ENCODE peak calls at places on chromosomes 1 and 21, in five cellular contexts. One of them, this sample, is unnamed. For H3K79me1, the result is how much of the 10 kb centered on the place peaks cover.

GRCh38 chr1:71823656-71824159 is 458.6 kb downstream of the NEGR1 start:
- DNase-seq in neuronal stem cell: no peak
- DNase-seq in mesenchymal stem cell: no peak
- DNase-seq in H1: no peak
- DNase-seq in trophoblast cell: no peak
- DNase-seq in this sample: no peak

GRCh38 chr1:97551113-97551512 is 369.7 kb downstream of the DPYD start:
- DNase-seq in neuronal stem cell: no peak
- DNase-seq in mesenchymal stem cell: no peak
- DNase-seq in H1: no peak
- DNase-seq in trophoblast cell: no peak
- DNase-seq in this sample: no peak

GRCh38 chr1:23394664-23395063 is 25.0 kb upstream of the ZNF436 start:
- DNase-seq in neuronal stem cell: no peak
- DNase-seq in mesenchymal stem cell: peak
- DNase-seq in H1: peak
- DNase-seq in trophoblast cell: no peak
- DNase-seq in this sample: peak

GRCh38 chr1:6359568-6360496 is 33.7 kb downstream of the ACOT7 start:
- DNase-seq in neuronal stem cell: no peak
- DNase-seq in mesenchymal stem cell: peak
- DNase-seq in H1: peak
- DNase-seq in trophoblast cell: peak
- DNase-seq in this sample: peak

GRCh38 chr21:46126321-46127238 is 28.7 kb downstream of the COL6A2 start:
- DNase-seq in neuronal stem cell: no peak
- DNase-seq in mesenchymal stem cell: no peak
- DNase-seq in H1: peak
- DNase-seq in trophoblast cell: no peak
- DNase-seq in this sample: peak

GRCh38 chr1:93779540-93780121 is 98.0 kb upstream of the BCAR3 start:
- DNase-seq in neuronal stem cell: no peak
- DNase-seq in mesenchymal stem cell: peak
- DNase-seq in H1: no peak
- DNase-seq in trophoblast cell: peak
- DNase-seq in this sample: peak

GRCh38 chr1:25137521-25138395 is 94.5 kb downstream of the SYF2 start:
- DNase-seq in neuronal stem cell: no peak
- DNase-seq in mesenchymal stem cell: no peak
- DNase-seq in H1: no peak
- DNase-seq in trophoblast cell: no peak
- DNase-seq in this sample: no peak

GRCh38 chr1:24276791-24277190 is 42.4 kb upstream of the GRHL3 start:
- DNase-seq in neuronal stem cell: no peak
- DNase-seq in mesenchymal stem cell: peak
- DNase-seq in H1: no peak
- DNase-seq in trophoblast cell: no peak
- DNase-seq in this sample: no peak

GRCh38 chr1:89765774-89766173 is 55.1 kb upstream of the LRRC8D start:
- DNase-seq in neuronal stem cell: no peak
- DNase-seq in mesenchymal stem cell: no peak
- DNase-seq in H1: no peak
- DNase-seq in trophoblast cell: no peak
- DNase-seq in this sample: no peak

GRCh38 chr1:78047131-78047530 is 1.4 kb downstream of the GIPC2 start:
- DNase-seq in neuronal stem cell: no peak
- DNase-seq in mesenchymal stem cell: no peak
- DNase-seq in H1: no peak
- DNase-seq in trophoblast cell: no peak
- DNase-seq in this sample: no peak

GRCh38 chr1:59432531-59433439 is 135.9 kb downstream of the FGGY start:
- DNase-seq in neuronal stem cell: no peak
- DNase-seq in mesenchymal stem cell: no peak
- DNase-seq in H1: no peak
- DNase-seq in trophoblast cell: no peak
- DNase-seq in this sample: no peak

GRCh38 chr21:31395268-31395667 is 51.2 kb upstream of the TIAM1 start:
- DNase-seq in neuronal stem cell: no peak
- DNase-seq in mesenchymal stem cell: no peak
- DNase-seq in H1: no peak
- DNase-seq in trophoblast cell: no peak
- DNase-seq in this sample: no peak

GRCh38 chr21:25788677-25789076 is 53.9 kb downstream of the GABPA start:
- DNase-seq in neuronal stem cell: no peak
- DNase-seq in mesenchymal stem cell: no peak
- DNase-seq in H1: no peak
- DNase-seq in trophoblast cell: no peak
- DNase-seq in this sample: no peak

GRCh38 chr1:55707196-55707595 is 492.0 kb upstream of the USP24 start:
- DNase-seq in neuronal stem cell: no peak
- DNase-seq in mesenchymal stem cell: no peak
- DNase-seq in H1: no peak
- DNase-seq in trophoblast cell: no peak
- DNase-seq in this sample: no peak

GRCh38 chr1:239098400-239099037 is 287.8 kb upstream of the CHRM3 start:
- DNase-seq in neuronal stem cell: no peak
- DNase-seq in mesenchymal stem cell: no peak
- DNase-seq in H1: no peak
- DNase-seq in trophoblast cell: no peak
- DNase-seq in this sample: no peak

GRCh38 chr1:204146965-204147364 is 4.9 kb downstream of the ETNK2 start:
- DNase-seq in neuronal stem cell: no peak
- DNase-seq in mesenchymal stem cell: no peak
- DNase-seq in H1: no peak
- DNase-seq in trophoblast cell: no peak
- DNase-seq in this sample: no peak

GRCh38 chr1:112508242-112509004 is at the start of gene WNT2B:
- DNase-seq in neuronal stem cell: no peak
- DNase-seq in mesenchymal stem cell: no peak
- DNase-seq in H1: peak
- DNase-seq in trophoblast cell: no peak
- DNase-seq in this sample: peak

GRCh38 chr1:60488857-60489256 is 415.3 kb upstream of the C1orf87 start:
- DNase-seq in neuronal stem cell: no peak
- DNase-seq in mesenchymal stem cell: no peak
- DNase-seq in H1: no peak
- DNase-seq in trophoblast cell: no peak
- DNase-seq in this sample: no peak

GRCh38 chr1:80445021-80445420 is 1355.7 kb upstream of the ADGRL2 start:
- DNase-seq in neuronal stem cell: no peak
- DNase-seq in mesenchymal stem cell: peak
- DNase-seq in H1: no peak
- DNase-seq in trophoblast cell: no peak
- DNase-seq in this sample: no peak

GRCh38 chr1:8408151-8408839 is 90.4 kb downstream of the SLC45A1 start:
- DNase-seq in neuronal stem cell: no peak
- DNase-seq in mesenchymal stem cell: peak
- DNase-seq in H1: no peak
- DNase-seq in trophoblast cell: no peak
- DNase-seq in this sample: no peak

GRCh38 chr1:8410791-8411190 is 92.9 kb downstream of the SLC45A1 start:
- DNase-seq in neuronal stem cell: no peak
- DNase-seq in mesenchymal stem cell: no peak
- DNase-seq in H1: no peak
- DNase-seq in trophoblast cell: no peak
- DNase-seq in this sample: no peak

GRCh38 chr1:8409666-8410065 is 91.8 kb downstream of the SLC45A1 start:
- DNase-seq in neuronal stem cell: no peak
- DNase-seq in mesenchymal stem cell: no peak
- DNase-seq in H1: no peak
- DNase-seq in trophoblast cell: no peak
- DNase-seq in this sample: no peak

GRCh38 chr1:8407652-8408051 is 89.7 kb downstream of the SLC45A1 start:
- DNase-seq in neuronal stem cell: no peak
- DNase-seq in mesenchymal stem cell: no peak
- DNase-seq in H1: no peak
- DNase-seq in trophoblast cell: no peak
- DNase-seq in this sample: no peak

GRCh38 chr1:8409107-8409506 is 91.2 kb downstream of the SLC45A1 start:
- DNase-seq in neuronal stem cell: no peak
- DNase-seq in mesenchymal stem cell: peak
- DNase-seq in H1: no peak
- DNase-seq in trophoblast cell: no peak
- DNase-seq in this sample: no peak
- H4K8ac ChIP-seq in neuronal stem cell: no peak
- H4K8ac ChIP-seq in mesenchymal stem cell: no peak
- H4K8ac ChIP-seq in H1: no peak
- H4K8ac ChIP-seq in trophoblast cell: no peak
- H4K8ac ChIP-seq in this sample: no peak

GRCh38 chr1:48869116-48869893 is 92.6 kb upstream of the BEND5 start:
- DNase-seq in neuronal stem cell: no peak
- DNase-seq in mesenchymal stem cell: no peak
- DNase-seq in H1: no peak
- DNase-seq in trophoblast cell: no peak
- DNase-seq in this sample: no peak
- H2BK12ac ChIP-seq in neuronal stem cell: no peak
- H2BK12ac ChIP-seq in mesenchymal stem cell: no peak
- H2BK12ac ChIP-seq in H1: no peak
- H2BK12ac ChIP-seq in trophoblast cell: no peak
- H2BK12ac ChIP-seq in this sample: no peak

GRCh38 chr1:92502247-92502646 is 15.5 kb upstream of the GFI1 start:
- DNase-seq in neuronal stem cell: no peak
- DNase-seq in mesenchymal stem cell: peak
- DNase-seq in H1: no peak
- DNase-seq in trophoblast cell: no peak
- DNase-seq in this sample: no peak
- H3K79me1 ChIP-seq in neuronal stem cell: under half
- H3K79me1 ChIP-seq in mesenchymal stem cell: under half
- H3K79me1 ChIP-seq in H1: under half
- H3K79me1 ChIP-seq in trophoblast cell: under half
- H3K79me1 ChIP-seq in this sample: under half

DNA sequence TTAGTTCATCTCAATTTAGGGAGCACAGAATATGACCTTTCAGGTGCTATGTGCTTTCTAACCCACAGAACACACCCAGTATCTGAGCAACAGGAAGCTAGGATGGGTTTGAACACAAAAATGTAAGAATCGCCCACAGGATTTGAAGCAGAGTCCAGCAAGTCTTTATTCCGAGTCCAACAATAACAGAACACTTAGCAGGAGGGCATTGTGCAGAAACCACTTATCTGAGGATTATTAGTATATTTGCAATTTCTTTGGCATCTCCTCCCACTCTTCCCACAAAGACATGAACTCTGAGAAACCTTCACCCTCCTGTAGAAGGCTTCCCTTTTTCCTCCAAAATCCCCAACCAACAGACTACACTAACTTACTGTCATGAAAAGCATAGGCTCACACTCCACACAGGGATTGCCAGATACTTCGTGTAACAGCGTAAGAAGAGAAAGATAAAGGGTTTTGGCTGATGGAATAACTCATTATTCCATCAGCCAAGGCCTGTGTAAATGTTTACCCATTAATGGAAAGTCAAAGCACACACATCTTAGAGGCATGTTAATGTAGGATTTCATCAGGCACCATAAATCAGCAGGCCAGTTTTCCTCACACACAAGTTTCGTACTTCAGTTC is 16.1 kb downstream of the SIPA1L2 start:
- DNase-seq in neuronal stem cell: no peak
- DNase-seq in mesenchymal stem cell: peak
- DNase-seq in H1: no peak
- DNase-seq in trophoblast cell: no peak
- DNase-seq in this sample: no peak
- H4K8ac ChIP-seq in neuronal stem cell: no peak
- H4K8ac ChIP-seq in mesenchymal stem cell: no peak
- H4K8ac ChIP-seq in H1: no peak
- H4K8ac ChIP-seq in trophoblast cell: no peak
- H4K8ac ChIP-seq in this sample: no peak

DNA sequence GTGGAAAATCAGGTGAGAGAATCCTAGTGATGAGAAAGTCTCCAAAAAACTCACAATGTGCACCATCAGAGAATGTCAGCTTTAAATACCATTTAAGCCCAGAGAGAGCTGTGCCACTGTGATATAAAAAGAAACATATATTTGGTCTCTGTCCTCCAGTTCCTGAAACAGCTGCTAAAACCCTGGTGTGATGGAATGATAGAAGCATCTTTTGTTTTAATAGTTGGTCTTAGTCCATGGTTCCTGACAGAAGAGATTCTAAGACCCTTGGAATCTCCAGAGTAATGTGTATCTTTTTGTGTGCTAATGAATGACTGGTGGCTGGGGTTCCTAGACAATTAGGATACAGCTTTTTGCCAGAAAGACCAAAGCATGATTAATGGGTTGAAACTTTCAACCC is 302.8 kb upstream of the B3GALT2 start:
- DNase-seq in neuronal stem cell: no peak
- DNase-seq in mesenchymal stem cell: no peak
- DNase-seq in H1: no peak
- DNase-seq in trophoblast cell: no peak
- DNase-seq in this sample: no peak
- H2BK12ac ChIP-seq in neuronal stem cell: no peak
- H2BK12ac ChIP-seq in mesenchymal stem cell: no peak
- H2BK12ac ChIP-seq in H1: no peak
- H2BK12ac ChIP-seq in trophoblast cell: no peak
- H2BK12ac ChIP-seq in this sample: no peak

GRCh38 chr1:51961954-51962353 is 28.5 kb downstream of the RAB3B start:
- DNase-seq in neuronal stem cell: no peak
- DNase-seq in mesenchymal stem cell: no peak
- DNase-seq in H1: no peak
- DNase-seq in trophoblast cell: no peak
- DNase-seq in this sample: no peak
- H3K79me1 ChIP-seq in neuronal stem cell: under half
- H3K79me1 ChIP-seq in mesenchymal stem cell: under half
- H3K79me1 ChIP-seq in H1: under half
- H3K79me1 ChIP-seq in trophoblast cell: under half
- H3K79me1 ChIP-seq in this sample: under half

This sample was measured in H9.